ENCODE peak calls at places on chromosomes 2 and 18, in six cellular contexts. One of them, this sample, is unnamed.

GRCh38 chr2:228094377-228094921 is 87.0 kb downstream of the SPHKAP start:
- DNase-seq in stimulated activated naive CD4-positive, alpha-beta T cell: no peak
- DNase-seq in tibial artery: no peak
- DNase-seq in substantia nigra: no peak
- DNase-seq in GM12891: no peak
- DNase-seq in HS-27A: peak; percentile 62
- DNase-seq in this sample: no peak

GRCh38 chr2:133674433-133675331 is 106.4 kb upstream of the NCKAP5 start:
- DNase-seq in HS-27A: no peak
- DNase-seq in GM12891: no peak
- DNase-seq in stimulated activated naive CD4-positive, alpha-beta T cell: no peak
- DNase-seq in substantia nigra: peak; percentile 70
- DNase-seq in tibial artery: no peak
- DNase-seq in this sample: no peak

GRCh38 chr2:105777506-105778343 is 33.0 kb downstream of the NCK2 start:
- DNase-seq in GM12891: no peak
- DNase-seq in stimulated activated naive CD4-positive, alpha-beta T cell: peak; percentile 38
- DNase-seq in substantia nigra: no peak
- DNase-seq in HS-27A: no peak
- DNase-seq in tibial artery: no peak
- DNase-seq in this sample: no peak

GRCh38 chr2:204545861-204546773 is 842 bp downstream of the PARD3B start:
- DNase-seq in GM12891: peak; percentile 1
- DNase-seq in substantia nigra: no peak
- DNase-seq in stimulated activated naive CD4-positive, alpha-beta T cell: peak; percentile 14
- DNase-seq in HS-27A: no peak
- DNase-seq in tibial artery: no peak
- DNase-seq in this sample: peak; percentile 25

GRCh38 chr2:45612741-45613140 is 1.7 kb upstream of the SRBD1 start:
- DNase-seq in GM12891: no peak
- DNase-seq in stimulated activated naive CD4-positive, alpha-beta T cell: no peak
- DNase-seq in substantia nigra: no peak
- DNase-seq in tibial artery: no peak
- DNase-seq in HS-27A: no peak
- DNase-seq in this sample: no peak

GRCh38 chr18:10838594-10838993 is 310.8 kb downstream of the PIEZO2 start:
- DNase-seq in HS-27A: no peak
- DNase-seq in stimulated activated naive CD4-positive, alpha-beta T cell: no peak
- DNase-seq in tibial artery: no peak
- DNase-seq in GM12891: no peak
- DNase-seq in substantia nigra: no peak
- DNase-seq in this sample: no peak

GRCh38 chr18:63101811-63102210 is 217.8 kb downstream of the BCL2 start:
- DNase-seq in HS-27A: no peak
- DNase-seq in substantia nigra: no peak
- DNase-seq in GM12891: no peak
- DNase-seq in stimulated activated naive CD4-positive, alpha-beta T cell: no peak
- DNase-seq in tibial artery: no peak
- DNase-seq in this sample: no peak

GRCh38 chr2:45014016-45014702 is 4.9 kb upstream of the SIX2 start:
- DNase-seq in substantia nigra: no peak
- DNase-seq in tibial artery: peak; percentile 81
- DNase-seq in HS-27A: peak; percentile 90
- DNase-seq in GM12891: no peak
- DNase-seq in stimulated activated naive CD4-positive, alpha-beta T cell: no peak
- DNase-seq in this sample: peak; percentile 53

GRCh38 chr2:19350678-19351401 is 7.6 kb downstream of the OSR1 start:
- DNase-seq in tibial artery: no peak
- DNase-seq in substantia nigra: no peak
- DNase-seq in GM12891: no peak
- DNase-seq in stimulated activated naive CD4-positive, alpha-beta T cell: peak; percentile 23
- DNase-seq in HS-27A: no peak
- DNase-seq in this sample: no peak

GRCh38 chr18:50896093-50896492 is 17.2 kb downstream of the ME2 start:
- DNase-seq in GM12891: no peak
- DNase-seq in substantia nigra: no peak
- DNase-seq in HS-27A: no peak
- DNase-seq in tibial artery: no peak
- DNase-seq in stimulated activated naive CD4-positive, alpha-beta T cell: no peak
- DNase-seq in this sample: no peak

GRCh38 chr2:241286348-241287090 is 29.0 kb downstream of the HDLBP start:
- DNase-seq in tibial artery: no peak
- DNase-seq in HS-27A: no peak
- DNase-seq in stimulated activated naive CD4-positive, alpha-beta T cell: no peak
- DNase-seq in substantia nigra: no peak
- DNase-seq in GM12891: no peak
- DNase-seq in this sample: no peak

GRCh38 chr18:36389811-36390581 is 92.5 kb downstream of the FHOD3 start:
- DNase-seq in HS-27A: no peak
- DNase-seq in tibial artery: no peak
- DNase-seq in stimulated activated naive CD4-positive, alpha-beta T cell: no peak
- DNase-seq in substantia nigra: no peak
- DNase-seq in GM12891: no peak
- DNase-seq in this sample: no peak

GRCh38 chr2:9336209-9336533 is 87.2 kb downstream of the ITGB1BP1 start:
- DNase-seq in HS-27A: no peak
- DNase-seq in tibial artery: no peak
- DNase-seq in substantia nigra: no peak
- DNase-seq in stimulated activated naive CD4-positive, alpha-beta T cell: peak; percentile 2
- DNase-seq in GM12891: peak; percentile 43
- DNase-seq in this sample: peak; percentile 39

GRCh38 chr18:37235583-37235982 is 330.0 kb downstream of the CELF4 start:
- DNase-seq in substantia nigra: no peak
- DNase-seq in tibial artery: no peak
- DNase-seq in GM12891: no peak
- DNase-seq in stimulated activated naive CD4-positive, alpha-beta T cell: no peak
- DNase-seq in HS-27A: no peak
- DNase-seq in this sample: no peak

GRCh38 chr2:201201371-201201770 is 18.4 kb downstream of the CASP10 start:
- DNase-seq in HS-27A: no peak
- DNase-seq in substantia nigra: no peak
- DNase-seq in tibial artery: no peak
- DNase-seq in stimulated activated naive CD4-positive, alpha-beta T cell: no peak
- DNase-seq in GM12891: no peak
- DNase-seq in this sample: no peak

GRCh38 chr18:56672391-56672790 is 21.2 kb downstream of the WDR7 start:
- DNase-seq in GM12891: no peak
- DNase-seq in tibial artery: no peak
- DNase-seq in stimulated activated naive CD4-positive, alpha-beta T cell: no peak
- DNase-seq in substantia nigra: no peak
- DNase-seq in HS-27A: no peak
- DNase-seq in this sample: peak; percentile 89

GRCh38 chr2:191854385-191855372 is 7.8 kb upstream of the CAVIN2 start:
- DNase-seq in GM12891: no peak
- DNase-seq in stimulated activated naive CD4-positive, alpha-beta T cell: no peak
- DNase-seq in tibial artery: no peak
- DNase-seq in substantia nigra: no peak
- DNase-seq in HS-27A: no peak
- DNase-seq in this sample: peak; percentile 66

GRCh38 chr18:40006553-40007073 is 1948.4 kb upstream of the PIK3C3 start:
- DNase-seq in substantia nigra: no peak
- DNase-seq in tibial artery: no peak
- DNase-seq in HS-27A: no peak
- DNase-seq in GM12891: no peak
- DNase-seq in stimulated activated naive CD4-positive, alpha-beta T cell: no peak
- DNase-seq in this sample: no peak

GRCh38 chr18:67997496-67997895 is 481.0 kb upstream of the DSEL start:
- DNase-seq in GM12891: no peak
- DNase-seq in HS-27A: no peak
- DNase-seq in stimulated activated naive CD4-positive, alpha-beta T cell: no peak
- DNase-seq in substantia nigra: no peak
- DNase-seq in tibial artery: no peak
- DNase-seq in this sample: no peak

GRCh38 chr18:51078026-51078425 is 48.0 kb downstream of the SMAD4 start:
- DNase-seq in HS-27A: no peak
- DNase-seq in substantia nigra: no peak
- DNase-seq in GM12891: no peak
- DNase-seq in tibial artery: no peak
- DNase-seq in stimulated activated naive CD4-positive, alpha-beta T cell: no peak
- DNase-seq in this sample: no peak